ENCODE peak calls at places on chromosomes 5 and 9, in four cellular contexts. One of them, this sample, is unnamed.

GRCh38 chr5:32711693-32712462 is 757 bp downstream of the NPR3 start:
- ATAC-seq in T-helper 17 cell: no peak
- ATAC-seq in activated B cell treated with CpG ODN at 0.5 μM for 24 hours: no peak
- ATAC-seq in GM12878: no peak
- ATAC-seq in this sample: no peak

GRCh38 chr9:119811030-119811429 is 441.8 kb upstream of the BRINP1 start:
- ATAC-seq in T-helper 17 cell: no peak
- ATAC-seq in activated B cell treated with CpG ODN at 0.5 μM for 24 hours: no peak
- ATAC-seq in GM12878: no peak
- ATAC-seq in this sample: peak

GRCh38 chr9:16867571-16868311 is 2.7 kb downstream of the BNC2 start:
- ATAC-seq in T-helper 17 cell: no peak
- ATAC-seq in activated B cell treated with CpG ODN at 0.5 μM for 24 hours: no peak
- ATAC-seq in GM12878: peak
- ATAC-seq in this sample: peak

GRCh38 chr5:45521067-45521466 is 175.1 kb downstream of the HCN1 start:
- ATAC-seq in T-helper 17 cell: no peak
- ATAC-seq in activated B cell treated with CpG ODN at 0.5 μM for 24 hours: no peak
- ATAC-seq in GM12878: no peak
- ATAC-seq in this sample: no peak

GRCh38 chr5:176497852-176498251 is 39.4 kb downstream of the RNF44 start:
- ATAC-seq in T-helper 17 cell: no peak
- ATAC-seq in activated B cell treated with CpG ODN at 0.5 μM for 24 hours: no peak
- ATAC-seq in GM12878: no peak
- ATAC-seq in this sample: no peak

GRCh38 chr5:34524123-34524522 is 132.0 kb upstream of the RAI14 start:
- ATAC-seq in T-helper 17 cell: no peak
- ATAC-seq in activated B cell treated with CpG ODN at 0.5 μM for 24 hours: no peak
- ATAC-seq in GM12878: peak
- ATAC-seq in this sample: no peak

GRCh38 chr5:180208038-180208434 is 975 bp downstream of the RASGEF1C start:
- ATAC-seq in T-helper 17 cell: no peak
- ATAC-seq in activated B cell treated with CpG ODN at 0.5 μM for 24 hours: no peak
- ATAC-seq in GM12878: no peak
- ATAC-seq in this sample: no peak

GRCh38 chr5:154677921-154678320 is 77.3 kb upstream of the LARP1 start:
- ATAC-seq in T-helper 17 cell: no peak
- ATAC-seq in activated B cell treated with CpG ODN at 0.5 μM for 24 hours: no peak
- ATAC-seq in GM12878: no peak
- ATAC-seq in this sample: no peak

GRCh38 chr9:12794024-12794799 is 19.4 kb downstream of the LURAP1L start:
- ATAC-seq in T-helper 17 cell: no peak
- ATAC-seq in activated B cell treated with CpG ODN at 0.5 μM for 24 hours: no peak
- ATAC-seq in GM12878: no peak
- ATAC-seq in this sample: no peak